ENCODE peak calls at places on chromosome 11, in ten cellular contexts. One of them, this sample, is unnamed.
A peak's percentile ranks its signal among the peaks of the same experiment; 100 is the strongest.

GRCh38 chr11:128731041-128731663 is 37.3 kb downstream of the FLI1 start:
- DNase-seq in A549: no peak
- DNase-seq in mammary epithelial cell: no peak
- DNase-seq in IMR-90: no peak
- DNase-seq in right lobe of liver: no peak
- DNase-seq in suprapubic skin: no peak
- DNase-seq in DND-41: no peak
- DNase-seq in AG10803: no peak
- DNase-seq in psoas muscle: no peak
- DNase-seq in foreskin fibroblast: no peak
- DNase-seq in this sample: no peak

GRCh38 chr11:112811781-112812180 is 149.4 kb upstream of the NCAM1 start:
- DNase-seq in A549: no peak
- DNase-seq in mammary epithelial cell: no peak
- DNase-seq in IMR-90: no peak
- DNase-seq in right lobe of liver: no peak
- DNase-seq in suprapubic skin: no peak
- DNase-seq in DND-41: no peak
- DNase-seq in AG10803: no peak
- DNase-seq in psoas muscle: no peak
- DNase-seq in foreskin fibroblast: no peak
- DNase-seq in this sample: no peak

GRCh38 chr11:19432370-19433163 is 191.8 kb upstream of the E2F8 start:
- DNase-seq in A549: no peak
- DNase-seq in mammary epithelial cell: peak; percentile 81
- DNase-seq in IMR-90: peak; percentile 94
- DNase-seq in right lobe of liver: no peak
- DNase-seq in suprapubic skin: no peak
- DNase-seq in DND-41: no peak
- DNase-seq in AG10803: peak; percentile 92
- DNase-seq in psoas muscle: no peak
- DNase-seq in foreskin fibroblast: peak; percentile 86
- DNase-seq in this sample: no peak

GRCh38 chr11:134845474-134846435 is 433.7 kb upstream of the B3GAT1 start:
- DNase-seq in A549: no peak
- DNase-seq in mammary epithelial cell: no peak
- DNase-seq in IMR-90: no peak
- DNase-seq in right lobe of liver: no peak
- DNase-seq in suprapubic skin: no peak
- DNase-seq in DND-41: no peak
- DNase-seq in AG10803: no peak
- DNase-seq in psoas muscle: no peak
- DNase-seq in foreskin fibroblast: no peak
- DNase-seq in this sample: no peak

GRCh38 chr11:60925685-60926267 is 1.5 kb downstream of the TMEM132A start:
- DNase-seq in A549: peak; percentile 52
- DNase-seq in mammary epithelial cell: peak; percentile 93
- DNase-seq in IMR-90: peak; percentile 89
- DNase-seq in right lobe of liver: no peak
- DNase-seq in suprapubic skin: no peak
- DNase-seq in DND-41: no peak
- DNase-seq in AG10803: no peak
- DNase-seq in psoas muscle: no peak
- DNase-seq in foreskin fibroblast: no peak
- DNase-seq in this sample: peak; percentile 56

GRCh38 chr11:122139595-122139866 is 23.5 kb upstream of the BLID start:
- DNase-seq in A549: peak; percentile 18
- DNase-seq in mammary epithelial cell: no peak
- DNase-seq in IMR-90: peak; percentile 67
- DNase-seq in right lobe of liver: no peak
- DNase-seq in suprapubic skin: no peak
- DNase-seq in DND-41: no peak
- DNase-seq in AG10803: no peak
- DNase-seq in psoas muscle: no peak
- DNase-seq in foreskin fibroblast: no peak
- DNase-seq in this sample: no peak

GRCh38 chr11:65780770-65781151 is at the start of gene AP5B1:
- DNase-seq in A549: peak; percentile 61
- DNase-seq in mammary epithelial cell: peak; percentile 78
- DNase-seq in IMR-90: peak; percentile 41
- DNase-seq in right lobe of liver: peak; percentile 82
- DNase-seq in suprapubic skin: peak; percentile 75
- DNase-seq in DND-41: peak; percentile 70
- DNase-seq in AG10803: peak; percentile 49
- DNase-seq in psoas muscle: peak; percentile 74
- DNase-seq in foreskin fibroblast: peak; percentile 49
- DNase-seq in this sample: no peak

GRCh38 chr11:70528046-70528793 is 129.9 kb downstream of the CTTN start:
- DNase-seq in A549: no peak
- DNase-seq in mammary epithelial cell: no peak
- DNase-seq in IMR-90: no peak
- DNase-seq in right lobe of liver: peak; percentile 11
- DNase-seq in suprapubic skin: no peak
- DNase-seq in DND-41: no peak
- DNase-seq in AG10803: no peak
- DNase-seq in psoas muscle: no peak
- DNase-seq in foreskin fibroblast: no peak
- DNase-seq in this sample: no peak

GRCh38 chr11:46668480-46669085 is 31.8 kb downstream of the ARHGAP1 start:
- DNase-seq in A549: no peak
- DNase-seq in mammary epithelial cell: no peak
- DNase-seq in IMR-90: no peak
- DNase-seq in right lobe of liver: no peak
- DNase-seq in suprapubic skin: peak; percentile 25
- DNase-seq in DND-41: no peak
- DNase-seq in AG10803: no peak
- DNase-seq in psoas muscle: no peak
- DNase-seq in foreskin fibroblast: no peak
- DNase-seq in this sample: no peak

GRCh38 chr11:46666982-46667590 is 33.3 kb downstream of the ARHGAP1 start:
- DNase-seq in A549: no peak
- DNase-seq in mammary epithelial cell: no peak
- DNase-seq in IMR-90: no peak
- DNase-seq in right lobe of liver: no peak
- DNase-seq in suprapubic skin: peak; percentile 46
- DNase-seq in DND-41: no peak
- DNase-seq in AG10803: no peak
- DNase-seq in psoas muscle: no peak
- DNase-seq in foreskin fibroblast: no peak
- DNase-seq in this sample: no peak

GRCh38 chr11:46672381-46672839 is 28.0 kb downstream of the ARHGAP1 start:
- DNase-seq in A549: no peak
- DNase-seq in mammary epithelial cell: no peak
- DNase-seq in IMR-90: no peak
- DNase-seq in right lobe of liver: no peak
- DNase-seq in suprapubic skin: no peak
- DNase-seq in DND-41: no peak
- DNase-seq in AG10803: no peak
- DNase-seq in psoas muscle: no peak
- DNase-seq in foreskin fibroblast: no peak
- DNase-seq in this sample: no peak

GRCh38 chr11:46671958-46672315 is 28.5 kb downstream of the ARHGAP1 start:
- DNase-seq in A549: no peak
- DNase-seq in mammary epithelial cell: no peak
- DNase-seq in IMR-90: no peak
- DNase-seq in right lobe of liver: no peak
- DNase-seq in suprapubic skin: peak; percentile 45
- DNase-seq in DND-41: no peak
- DNase-seq in AG10803: no peak
- DNase-seq in psoas muscle: no peak
- DNase-seq in foreskin fibroblast: no peak
- DNase-seq in this sample: no peak

GRCh38 chr11:46669606-46670243 is 30.7 kb downstream of the ARHGAP1 start:
- DNase-seq in A549: peak; percentile 31
- DNase-seq in mammary epithelial cell: no peak
- DNase-seq in IMR-90: no peak
- DNase-seq in right lobe of liver: no peak
- DNase-seq in suprapubic skin: peak; percentile 38
- DNase-seq in DND-41: no peak
- DNase-seq in AG10803: no peak
- DNase-seq in psoas muscle: no peak
- DNase-seq in foreskin fibroblast: no peak
- DNase-seq in this sample: no peak
- TF ChIP-seq CTCF in A549: peak; percentile 23
- TF ChIP-seq CTCF in mammary epithelial cell: peak; percentile 60
- TF ChIP-seq CTCF in IMR-90: peak; percentile 12
- TF ChIP-seq CTCF in right lobe of liver: peak; percentile 49
- TF ChIP-seq CTCF in suprapubic skin: no peak
- TF ChIP-seq CTCF in DND-41: peak; percentile 55
- TF ChIP-seq CTCF in AG10803: peak; percentile 26
- TF ChIP-seq CTCF in psoas muscle: peak; percentile 43
- TF ChIP-seq CTCF in foreskin fibroblast: no peak
- TF ChIP-seq CTCF in this sample: peak; percentile 52

DNA sequence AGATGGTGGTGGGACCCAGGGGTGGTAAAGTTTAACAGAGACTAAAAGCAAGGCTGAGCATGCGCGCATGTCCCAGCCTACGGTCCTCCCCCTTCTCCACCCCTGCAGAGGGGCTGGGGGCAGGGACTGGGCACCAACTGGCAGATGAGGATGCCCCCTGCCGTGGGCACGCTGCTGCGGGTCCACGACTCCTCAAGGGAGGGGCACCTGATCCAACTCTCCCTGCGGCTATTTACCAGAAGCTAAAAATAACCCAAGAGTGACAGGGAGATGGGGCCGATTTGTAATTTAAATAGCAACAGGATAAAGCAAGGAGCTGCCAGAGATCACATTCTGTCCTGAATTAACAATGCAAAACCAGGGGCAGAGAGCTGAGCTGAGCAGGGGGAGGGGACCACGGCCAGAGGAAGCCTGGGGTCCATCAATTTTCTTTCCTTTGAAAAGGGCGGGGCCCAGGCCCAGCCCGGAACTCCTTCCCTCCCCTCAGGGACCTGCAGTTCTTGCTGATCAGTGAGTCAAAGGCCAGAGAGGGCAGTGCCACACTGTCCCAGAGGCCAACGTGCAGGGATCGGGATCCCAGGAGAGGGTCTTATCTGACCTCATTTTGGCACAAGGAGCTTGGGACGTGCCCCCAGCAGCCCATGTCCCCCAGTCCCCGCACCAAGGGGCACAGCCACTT is 8.1 kb upstream of the DGKZ start:
- DNase-seq in A549: no peak
- DNase-seq in mammary epithelial cell: no peak
- DNase-seq in IMR-90: no peak
- DNase-seq in right lobe of liver: no peak
- DNase-seq in suprapubic skin: no peak
- DNase-seq in DND-41: no peak
- DNase-seq in AG10803: no peak
- DNase-seq in psoas muscle: peak; percentile 33
- DNase-seq in foreskin fibroblast: no peak
- DNase-seq in this sample: no peak
- H3K4me3 ChIP-seq in A549: no peak overlapping the region
- H3K4me3 ChIP-seq in mammary epithelial cell: no peak overlapping the region
- H3K4me3 ChIP-seq in IMR-90: no peak overlapping the region
- H3K4me3 ChIP-seq in right lobe of liver: no peak overlapping the region
- H3K4me3 ChIP-seq in suprapubic skin: peak overlapping the region; percentile 38
- H3K4me3 ChIP-seq in DND-41: no peak overlapping the region
- H3K4me3 ChIP-seq in AG10803: peak overlapping the region; percentile 27
- H3K4me3 ChIP-seq in psoas muscle: peak overlapping the region; percentile 59
- H3K4me3 ChIP-seq in foreskin fibroblast: peak overlapping the region; percentile 28
- H3K4me3 ChIP-seq in this sample: peak overlapping the region; percentile 26

DNA sequence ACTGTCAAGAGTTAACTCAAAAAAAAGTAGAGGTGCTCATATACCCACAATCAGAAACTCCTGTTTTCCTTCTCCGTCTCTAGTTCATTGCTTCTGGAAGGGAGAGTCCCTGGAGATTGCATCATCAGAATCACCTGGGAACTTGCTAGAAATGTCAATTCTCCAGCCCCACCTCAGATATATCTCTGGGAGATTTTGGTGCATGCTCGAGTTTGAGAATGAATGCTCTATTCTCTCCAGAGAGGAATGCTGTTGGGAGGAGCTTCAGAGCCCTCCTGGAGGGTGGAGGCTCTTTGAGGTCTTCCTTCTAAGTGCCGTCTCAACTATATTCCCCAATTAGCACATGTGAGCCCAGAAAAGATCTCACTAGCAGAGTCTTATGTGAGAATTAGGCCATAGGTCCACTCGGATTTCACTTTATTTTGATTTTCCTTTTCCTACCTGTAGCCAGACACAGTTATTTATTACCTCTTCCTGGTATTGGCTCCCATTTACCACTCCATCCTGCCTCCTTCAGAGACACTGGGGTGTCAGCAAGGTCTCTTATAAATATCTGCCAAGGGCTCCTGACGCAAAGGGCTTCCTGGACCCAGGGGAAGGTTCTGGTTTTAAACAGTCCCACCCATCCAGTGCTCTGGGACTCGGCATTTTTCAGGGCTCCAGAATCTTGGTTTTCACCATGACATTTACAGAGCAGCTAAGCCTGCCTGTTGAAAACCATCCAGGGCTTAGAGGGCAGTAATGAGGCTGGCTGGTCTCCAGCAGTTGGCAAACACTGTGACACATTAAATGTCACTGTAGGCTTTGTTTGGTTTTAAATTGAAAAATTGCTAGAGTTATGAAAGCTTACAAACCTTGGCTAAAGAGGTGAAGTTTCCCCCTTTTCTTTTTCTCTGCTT is 136.2 kb downstream of the CD44 start:
- DNase-seq in A549: peak; percentile 45
- DNase-seq in mammary epithelial cell: peak; percentile 48
- DNase-seq in IMR-90: no peak
- DNase-seq in right lobe of liver: peak; percentile 79
- DNase-seq in suprapubic skin: peak; percentile 77
- DNase-seq in DND-41: no peak
- DNase-seq in AG10803: peak; percentile 66
- DNase-seq in psoas muscle: peak; percentile 57
- DNase-seq in foreskin fibroblast: no peak
- DNase-seq in this sample: no peak
- TF ChIP-seq CTCF in A549: no peak
- TF ChIP-seq CTCF in mammary epithelial cell: peak; percentile 33
- TF ChIP-seq CTCF in IMR-90: no peak
- TF ChIP-seq CTCF in right lobe of liver: peak; percentile 20
- TF ChIP-seq CTCF in suprapubic skin: no peak
- TF ChIP-seq CTCF in DND-41: no peak
- TF ChIP-seq CTCF in AG10803: no peak
- TF ChIP-seq CTCF in psoas muscle: no peak
- TF ChIP-seq CTCF in foreskin fibroblast: no peak
- TF ChIP-seq CTCF in this sample: peak; percentile 34

GRCh38 chr11:1309498-1310314 is at the start of gene TOLLIP:
- DNase-seq in A549: peak; percentile 92
- DNase-seq in mammary epithelial cell: peak; percentile 84
- DNase-seq in IMR-90: peak; percentile 87
- DNase-seq in right lobe of liver: peak; percentile 98
- DNase-seq in suprapubic skin: peak; percentile 96
- DNase-seq in DND-41: peak; percentile 96
- DNase-seq in AG10803: peak; percentile 84
- DNase-seq in psoas muscle: peak; percentile 97
- DNase-seq in foreskin fibroblast: peak; percentile 88
- DNase-seq in this sample: no peak

GRCh38 chr11:1306186-1307162 is 3.0 kb downstream of the TOLLIP start:
- DNase-seq in A549: no peak
- DNase-seq in mammary epithelial cell: no peak
- DNase-seq in IMR-90: no peak
- DNase-seq in right lobe of liver: no peak
- DNase-seq in suprapubic skin: peak; percentile 64
- DNase-seq in DND-41: peak; percentile 1
- DNase-seq in AG10803: no peak
- DNase-seq in psoas muscle: no peak
- DNase-seq in foreskin fibroblast: no peak
- DNase-seq in this sample: no peak

GRCh38 chr11:1307163-1307870 is 2.1 kb downstream of the TOLLIP start:
- DNase-seq in A549: no peak
- DNase-seq in mammary epithelial cell: peak; percentile 71
- DNase-seq in IMR-90: no peak
- DNase-seq in right lobe of liver: peak; percentile 49
- DNase-seq in suprapubic skin: peak; percentile 77
- DNase-seq in DND-41: no peak
- DNase-seq in AG10803: no peak
- DNase-seq in psoas muscle: no peak
- DNase-seq in foreskin fibroblast: no peak
- DNase-seq in this sample: no peak

GRCh38 chr11:1308745-1309497 is 511 bp downstream of the TOLLIP start:
- DNase-seq in A549: no peak
- DNase-seq in mammary epithelial cell: no peak
- DNase-seq in IMR-90: no peak
- DNase-seq in right lobe of liver: peak; percentile 53
- DNase-seq in suprapubic skin: peak; percentile 70
- DNase-seq in DND-41: no peak
- DNase-seq in AG10803: no peak
- DNase-seq in psoas muscle: no peak
- DNase-seq in foreskin fibroblast: peak; percentile 22
- DNase-seq in this sample: no peak

DNA sequence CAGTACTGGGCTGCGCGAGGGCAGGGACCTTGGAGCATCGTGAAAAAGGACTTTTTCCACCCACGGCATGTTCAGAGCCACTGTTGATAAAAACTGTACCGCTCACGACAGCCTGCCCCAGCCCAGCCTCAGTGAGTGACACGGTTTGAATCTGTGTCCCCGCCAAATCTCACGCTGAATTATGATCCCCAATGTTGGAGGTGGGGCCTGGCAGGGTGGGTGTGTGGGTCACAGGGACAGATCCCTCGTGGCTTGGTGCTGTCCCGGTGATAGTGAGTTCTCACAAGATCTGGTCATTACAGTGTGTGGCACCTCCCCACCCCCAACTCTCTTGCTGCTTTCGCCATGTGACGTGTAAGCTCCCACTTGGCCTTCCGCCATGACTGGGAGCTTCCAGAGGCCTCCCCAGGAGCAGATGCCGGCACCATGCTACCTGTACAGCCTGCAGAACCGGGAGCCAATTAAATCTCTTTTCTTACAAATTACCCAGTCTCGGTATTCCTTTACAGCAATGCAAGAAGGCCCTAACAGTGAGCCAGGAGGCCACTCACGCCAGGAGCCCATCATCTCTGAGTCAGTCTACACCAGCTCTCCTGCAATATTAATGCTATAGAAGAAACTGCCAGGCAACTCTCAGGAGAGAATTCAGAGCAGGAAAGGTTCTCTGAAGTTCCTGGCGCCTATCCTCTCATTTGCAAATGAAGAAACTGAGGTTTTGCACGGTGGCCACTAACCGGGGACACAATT is 1.3 kb downstream of the TOLLIP start:
- DNase-seq in A549: no peak
- DNase-seq in mammary epithelial cell: peak; percentile 33
- DNase-seq in IMR-90: peak; percentile 22
- DNase-seq in right lobe of liver: peak; percentile 73
- DNase-seq in suprapubic skin: peak; percentile 71
- DNase-seq in DND-41: no peak
- DNase-seq in AG10803: peak; percentile 33
- DNase-seq in psoas muscle: no peak
- DNase-seq in foreskin fibroblast: peak; percentile 23
- DNase-seq in this sample: no peak
- H3K4me3 ChIP-seq in A549: peak overlapping the region; percentile 93
- H3K4me3 ChIP-seq in mammary epithelial cell: peak overlapping the region; percentile 84
- H3K4me3 ChIP-seq in IMR-90: peak overlapping the region; percentile 86
- H3K4me3 ChIP-seq in right lobe of liver: peak overlapping the region; percentile 82
- H3K4me3 ChIP-seq in suprapubic skin: peak overlapping the region; percentile 99
- H3K4me3 ChIP-seq in DND-41: peak overlapping the region; percentile 49
- H3K4me3 ChIP-seq in AG10803: peak overlapping the region; percentile 66
- H3K4me3 ChIP-seq in psoas muscle: peak overlapping the region; percentile 81
- H3K4me3 ChIP-seq in foreskin fibroblast: peak overlapping the region; percentile 64
- H3K4me3 ChIP-seq in this sample: peak overlapping the region; percentile 81